ENCODE peak calls at places on chromosome 4, in nine cellular contexts. F is AG04450, R is brain microvascular endothelial cell, U is mucosa of descending colon, M is psoas muscle, Q is spleen, T is right lobe of liver, W is BE2C, X is cardiac fibroblast. J is an unnamed sample.
A peak's percentile ranks its signal among the peaks of the same experiment; 100 is the strongest.

GRCh38 chr4:173436149-173436579 is 37.2 kb upstream of the SCRG1 start:
- DNase-seq in R (peak; percentile 48), M (no peak), X (peak; percentile 88), Q (no peak), T (no peak), F (no peak), U (no peak), W (no peak), J (no peak)

GRCh38 chr4:54169176-54169575 is 59.9 kb upstream of the PDGFRA start:
- DNase-seq in U (no peak), F (no peak), T (no peak), X (peak; percentile 30), Q (no peak), R (peak; percentile 2), W (no peak), M (no peak), J (no peak)

GRCh38 chr4:81905966-81906365 is 434.3 kb upstream of the RASGEF1B start:
- DNase-seq in Q (no peak), M (no peak), T (no peak), X (no peak), R (no peak), F (no peak), U (no peak), W (no peak), J (no peak)

GRCh38 chr4:79198886-79199591 is 126.8 kb downstream of the NAA11 start:
- DNase-seq in Q (no peak), M (no peak), T (no peak), F (no peak), W (no peak), X (no peak), U (no peak), R (no peak), J (no peak)

GRCh38 chr4:151624606-151625565 is 135.9 kb downstream of the GATB start:
- DNase-seq in T (no peak), F (no peak), W (no peak), U (no peak), Q (no peak), R (no peak), M (no peak), X (peak; percentile 20), J (no peak)

GRCh38 chr4:157779084-157779483 is 393.7 kb downstream of the GASK1B start:
- DNase-seq in W (peak; percentile 37), U (no peak), M (no peak), R (no peak), X (no peak), F (no peak), T (no peak), Q (no peak), J (no peak)

GRCh38 chr4:7960017-7960789 is 20.5 kb upstream of the AFAP1 start:
- DNase-seq in W (no peak), M (peak; percentile 65), Q (no peak), F (no peak), R (no peak), T (no peak), X (no peak), U (no peak), J (no peak)

GRCh38 chr4:73585345-73585744 is 34.9 kb downstream of the RASSF6 start:
- DNase-seq in W (no peak), X (peak; percentile 28), T (no peak), F (no peak), M (no peak), Q (no peak), R (no peak), U (no peak), J (no peak)

GRCh38 chr4:56723201-56723605 is 42.1 kb upstream of the HOPX start:
- DNase-seq in T (no peak), Q (no peak), R (no peak), U (no peak), M (no peak), F (no peak), X (no peak), W (no peak), J (no peak)

GRCh38 chr4:133149932-133150642 is 993 bp downstream of the PCDH10 start:
- DNase-seq in M (no peak), W (no peak), U (no peak), T (no peak), R (no peak), X (no peak), F (no peak), Q (no peak), J (no peak)

GRCh38 chr4:161505141-161505540 is 658.7 kb downstream of the FSTL5 start:
- DNase-seq in M (no peak), U (no peak), Q (no peak), X (no peak), R (no peak), T (no peak), W (no peak), F (no peak), J (no peak)

GRCh38 chr4:155679343-155679742 is 12.7 kb downstream of the GUCY1A1 start:
- DNase-seq in Q (no peak), T (no peak), U (no peak), R (peak; percentile 29), W (no peak), F (no peak), M (no peak), X (peak; percentile 76), J (no peak)

GRCh38 chr4:576991-577498 is 950 bp upstream of the TMEM271 start:
- DNase-seq in X (no peak), U (no peak), R (no peak), W (no peak), T (no peak), Q (peak; percentile 43), M (no peak), F (no peak), J (no peak)
- H3K4me3 ChIP-seq in X (no peak overlapping the region), U (no peak overlapping the region), R (no peak overlapping the region), W (no peak overlapping the region), T (no peak overlapping the region), Q (no peak overlapping the region), M (no peak overlapping the region), F (no peak overlapping the region), J (no peak overlapping the region)

GRCh38 chr4:4572821-4573220 is 31.0 kb upstream of the STX18 start:
- DNase-seq in F (no peak), T (no peak), U (no peak), Q (no peak), R (no peak), M (no peak), X (peak; percentile 27), W (no peak), J (no peak)

GRCh38 chr4:4574052-4574451 is 32.2 kb upstream of the STX18 start:
- DNase-seq in X (no peak), R (no peak), M (no peak), Q (no peak), F (no peak), T (no peak), W (no peak), U (no peak), J (no peak)

GRCh38 chr4:4574792-4575191 is 32.9 kb upstream of the STX18 start:
- DNase-seq in F (no peak), Q (no peak), X (peak; percentile 96), T (no peak), U (no peak), R (peak; percentile 84), W (peak; percentile 35), M (no peak), J (peak; percentile 91)

GRCh38 chr4:4577359-4577875 is 35.6 kb upstream of the STX18 start:
- DNase-seq in R (no peak), X (no peak), F (no peak), W (no peak), U (no peak), T (no peak), M (no peak), Q (no peak), J (no peak)

DNA sequence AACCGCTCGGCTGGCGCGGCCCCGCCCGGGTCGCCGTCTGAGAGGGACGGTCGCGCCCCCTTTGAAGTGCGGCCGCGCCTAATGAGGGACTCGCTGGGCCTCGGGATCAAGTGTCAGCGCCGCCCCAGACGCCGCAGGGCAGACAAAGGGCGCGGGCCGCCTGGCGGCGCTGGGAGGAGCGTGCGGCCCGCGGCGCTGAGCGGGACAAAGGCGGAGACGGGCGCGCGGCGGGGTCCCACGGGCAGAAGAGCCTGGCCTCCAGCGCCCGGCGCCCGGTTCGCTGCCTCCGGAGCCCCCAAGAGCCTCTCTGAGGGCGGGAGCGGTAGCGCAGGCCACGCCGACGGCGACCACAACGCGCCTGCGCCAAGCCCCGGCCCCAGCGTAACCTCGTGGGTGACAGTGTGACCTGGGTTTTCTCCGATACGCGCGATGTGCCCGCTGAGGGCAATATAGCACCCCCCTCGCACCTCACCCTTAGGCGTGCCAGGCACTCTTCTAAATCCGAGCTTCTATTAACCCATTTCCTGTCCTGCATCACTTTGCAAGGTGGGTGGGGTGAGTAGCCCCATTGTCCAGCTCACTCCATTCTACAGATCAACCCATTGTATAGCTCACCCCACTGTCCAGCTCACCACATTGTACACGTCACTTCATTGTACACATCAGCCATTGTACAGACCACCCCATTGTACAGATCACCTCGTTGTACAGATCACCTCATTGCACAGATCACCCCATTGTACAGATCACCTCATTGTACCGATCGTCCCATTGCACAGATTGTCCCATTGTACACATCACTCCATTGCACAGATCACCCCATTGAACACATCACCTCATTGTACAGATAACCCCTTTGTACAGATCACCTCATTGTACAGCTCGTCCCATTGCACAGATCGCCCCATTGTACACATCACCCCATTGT is 33.7 kb upstream of the STX18 start:
- DNase-seq in T (peak; percentile 79), M (peak; percentile 74), F (no peak), Q (peak; percentile 86), R (peak; percentile 6), W (peak; percentile 77), X (peak; percentile 55), U (peak; percentile 82), J (no peak)
- TF ChIP-seq CTCF in T (peak; percentile 41), M (peak; percentile 45), F (peak; percentile 39), Q (no peak), R (peak; percentile 31), W (peak; percentile 21), X (peak; percentile 6), U (no peak), J (no peak)

GRCh38 chr4:48015678-48016077 is 803 bp downstream of the CNGA1 start:
- DNase-seq in Q (no peak), F (no peak), U (no peak), W (no peak), T (peak; percentile 75), X (no peak), R (no peak), M (no peak), J (no peak)
- H3K4me3 ChIP-seq in Q (no peak overlapping the region), F (no peak overlapping the region), U (no peak overlapping the region), W (no peak overlapping the region), T (peak overlapping the region; percentile 70), X (no peak overlapping the region), R (no peak overlapping the region), M (peak overlapping the region; percentile 87), J (peak overlapping the region; percentile 93)

GRCh38 chr4:88597970-88598369 is 5.7 kb downstream of the HERC3 start:
- DNase-seq in X (no peak), M (no peak), U (no peak), W (no peak), R (no peak), Q (no peak), F (no peak), T (no peak), J (peak; percentile 59)

GRCh38 chr4:88592600-88593448 is 544 bp downstream of the HERC3 start:
- DNase-seq in M (peak; percentile 90), F (no peak), T (peak; percentile 89), Q (peak; percentile 97), R (peak; percentile 49), X (peak; percentile 68), W (peak; percentile 71), U (peak; percentile 91), J (peak; percentile 60)

GRCh38 chr4:88587285-88587684 is 5.0 kb upstream of the HERC3 start:
- DNase-seq in M (no peak), F (no peak), X (no peak), R (no peak), U (no peak), Q (no peak), W (no peak), T (no peak), J (no peak)

GRCh38 chr4:88591787-88592599 is at the start of gene HERC3:
- DNase-seq in F (peak; percentile 20), W (peak; percentile 92), Q (peak; percentile 97), T (peak; percentile 96), U (peak; percentile 95), M (peak; percentile 96), X (peak; percentile 87), R (peak; percentile 74), J (peak; percentile 59)
- TF ChIP-seq CTCF in F (no peak), W (no peak), Q (peak; percentile 11), T (peak; percentile 8), U (no peak), M (no peak), X (peak; percentile 16), R (no peak), J (no peak)

J was measured in retinal pigment epithelial cell.